ENCODE peak calls at places on chromosomes 12 and 14, in ten cellular contexts. G is NCI-H146; E is osteocyte; V is endothelial cell of umbilical vein; M is substantia nigra; Q is stimulated activated CD8-positive, alpha-beta memory T cell treated with anti-CD3 and anti-CD28 coated beads, Interleukin-4, amount 100 ng/mL, for 1 hour; A is right lobe of liver; J is dermis microvascular lymphatic vessel endothelial cell; S is fibroblast of the aortic adventitia; X is iris pigment epithelial cell. K is an unnamed sample.

GRCh38 chr12:11071414-11071813 is 9.3 kb upstream of the TAS2R46 start:
- DNase-seq in S (no peak), E (no peak), V (no peak), J (peak; percentile 45), G (no peak), X (no peak), M (no peak), Q (no peak), A (no peak), K (no peak)

GRCh38 chr12:57237653-57237951 is 8.1 kb downstream of the SHMT2 start:
- DNase-seq in S (no peak), G (peak; percentile 34), Q (no peak), M (no peak), E (no peak), X (no peak), A (no peak), V (no peak), J (no peak), K (no peak)

GRCh38 chr14:55701638-55702037 is 121.6 kb downstream of the KTN1 start:
- DNase-seq in A (no peak), V (no peak), G (no peak), J (no peak), E (no peak), S (peak; percentile 18), Q (no peak), X (peak; percentile 40), M (no peak), K (no peak)

GRCh38 chr12:79886917-79887519 is 47.9 kb downstream of the PPP1R12A start:
- DNase-seq in A (no peak), Q (no peak), E (no peak), J (peak; percentile 54), M (no peak), S (peak; percentile 80), X (peak; percentile 64), V (peak; percentile 77), G (peak; percentile 40), K (peak; percentile 71)

GRCh38 chr12:40854669-40855068 is 162.4 kb downstream of the CNTN1 start:
- DNase-seq in A (no peak), S (no peak), X (no peak), J (no peak), Q (no peak), V (no peak), G (no peak), M (no peak), E (no peak), K (no peak)

GRCh38 chr12:91565246-91565645 is 382.6 kb upstream of the DCN start:
- DNase-seq in S (no peak), J (no peak), V (no peak), A (no peak), M (no peak), G (no peak), E (no peak), Q (no peak), X (peak; percentile 53), K (no peak)

GRCh38 chr12:131507094-131507493 is 203.8 kb upstream of the SFSWAP start:
- DNase-seq in A (no peak), S (no peak), G (no peak), Q (no peak), M (no peak), E (no peak), J (no peak), X (no peak), V (no peak), K (no peak)

GRCh38 chr12:22974865-22975264 is 349.9 kb downstream of the ETNK1 start:
- DNase-seq in A (no peak), J (no peak), S (peak; percentile 86), G (no peak), M (no peak), X (peak; percentile 95), V (peak; percentile 83), E (no peak), Q (no peak), K (peak; percentile 96)

GRCh38 chr12:6363330-6364036 is 11.9 kb downstream of the SCNN1A start:
- DNase-seq in G (no peak), J (no peak), E (no peak), Q (no peak), S (no peak), V (peak; percentile 75), A (peak; percentile 85), M (no peak), X (peak; percentile 54), K (peak; percentile 75)

GRCh38 chr14:106807493-106807892 is 1281.1 kb downstream of the TMEM121 start:
- DNase-seq in A (no peak), J (no peak), M (no peak), V (no peak), Q (no peak), S (no peak), E (no peak), X (no peak), G (no peak), K (no peak)

GRCh38 chr14:73789996-73790581 is 61.5 kb upstream of the PTGR2 start:
- DNase-seq in Q (no peak), X (peak; percentile 97), E (peak; percentile 87), G (no peak), M (peak; percentile 44), V (peak; percentile 90), J (peak; percentile 98), A (peak; percentile 51), S (peak; percentile 92), K (peak; percentile 96)